ENCODE peak calls at places on chromosomes 6 and 20, in ten cellular contexts. X is sciatic nerve; W is mucosa of descending colon; U is smooth muscle cell of the brain vasculature; L is progenitor cell of endocrine pancreas; N is C1 segment of cervical spinal cord; H is activated T-cell treated with anti-CD3 and anti-CD28 coated beads, Interleukin-2, amount 50 U/mL, for 24 hours; R is right lobe of liver; J is AG08395; F is CD4-positive, alpha-beta memory T cell. C is an unnamed sample.

GRCh38 chr20:60238992-60239655 is 280.9 kb downstream of the CDH26 start:
- DNase-seq in X (no peak), W (no peak), U (no peak), L (no peak), N (no peak), H (no peak), R (no peak), J (no peak), F (no peak), C (no peak)

GRCh38 chr20:39137299-39137698 is 175.2 kb downstream of the DHX35 start:
- DNase-seq in X (no peak), W (no peak), U (no peak), L (no peak), N (no peak), H (no peak), R (no peak), J (no peak), F (no peak), C (no peak)

GRCh38 chr6:104226798-104227444 is 632.8 kb downstream of the HACE1 start:
- DNase-seq in X (no peak), W (no peak), U (no peak), L (no peak), N (no peak), H (no peak), R (peak), J (no peak), F (no peak), C (no peak)

GRCh38 chr6:141451508-141452353 is 681.0 kb upstream of the GJE1 start:
- DNase-seq in X (no peak), W (no peak), U (no peak), L (no peak), N (no peak), H (no peak), R (no peak), J (peak), F (no peak), C (no peak)

GRCh38 chr20:19382371-19382770 is 169.9 kb downstream of the SLC24A3 start:
- DNase-seq in X (no peak), W (no peak), U (no peak), L (no peak), N (no peak), H (no peak), R (no peak), J (no peak), F (no peak), C (no peak)

GRCh38 chr6:112330071-112330876 is 16.9 kb upstream of the RFPL4B start:
- DNase-seq in X (no peak), W (no peak), U (no peak), L (no peak), N (peak), H (no peak), R (no peak), J (peak), F (no peak), C (no peak)

GRCh38 chr6:107075951-107076381 is 39.3 kb downstream of the BEND3 start:
- DNase-seq in X (no peak), W (no peak), U (no peak), L (no peak), N (no peak), H (no peak), R (no peak), J (peak), F (no peak), C (no peak)

GRCh38 chr6:30647802-30648460 is 998 bp downstream of the C6orf136 start:
- DNase-seq in X (peak), W (no peak), U (no peak), L (no peak), N (no peak), H (no peak), R (no peak), J (no peak), F (no peak), C (no peak)

GRCh38 chr6:6588924-6589696 is 590 bp downstream of the LY86 start:
- DNase-seq in X (no peak), W (no peak), U (no peak), L (no peak), N (no peak), H (no peak), R (no peak), J (no peak), F (no peak), C (no peak)

GRCh38 chr6:16358531-16359138 is 120.2 kb downstream of the GMPR start:
- DNase-seq in X (no peak), W (peak), U (no peak), L (no peak), N (no peak), H (no peak), R (no peak), J (no peak), F (no peak), C (peak)

GRCh38 chr6:137968901-137969300 is 101.8 kb downstream of the TNFAIP3 start:
- DNase-seq in X (no peak), W (no peak), U (no peak), L (no peak), N (no peak), H (no peak), R (no peak), J (no peak), F (no peak), C (no peak)

GRCh38 chr20:38450412-38450975 is 15.4 kb upstream of the SNHG17 start:
- DNase-seq in X (no peak), W (no peak), U (no peak), L (no peak), N (no peak), H (no peak), R (no peak), J (no peak), F (no peak), C (no peak)

GRCh38 chr20:49290608-49291191 is 12.8 kb upstream of the ZNFX1 start:
- DNase-seq in X (no peak), W (no peak), U (no peak), L (no peak), N (no peak), H (no peak), R (no peak), J (no peak), F (no peak), C (no peak)

GRCh38 chr6:148192310-148192709 is 150.3 kb upstream of the SASH1 start:
- DNase-seq in X (no peak), W (peak), U (no peak), L (no peak), N (no peak), H (no peak), R (no peak), J (peak), F (no peak), C (no peak)

GRCh38 chr20:48771542-48771941 is 56.3 kb downstream of the PREX1 start:
- DNase-seq in X (no peak), W (no peak), U (no peak), L (no peak), N (no peak), H (no peak), R (no peak), J (peak), F (no peak), C (no peak)

GRCh38 chr20:7924692-7925091 is 15.6 kb downstream of the HAO1 start:
- DNase-seq in X (no peak), W (no peak), U (peak), L (no peak), N (no peak), H (no peak), R (no peak), J (peak), F (no peak), C (no peak)

GRCh38 chr6:15421945-15422733 is 176.3 kb downstream of the JARID2 start:
- DNase-seq in X (no peak), W (no peak), U (no peak), L (no peak), N (peak), H (no peak), R (no peak), J (no peak), F (no peak), C (no peak)

GRCh38 chr6:41786451-41787218 is 859 bp upstream of the TOMM6 start:
- DNase-seq in X (peak), W (peak), U (peak), L (peak), N (peak), H (peak), R (peak), J (peak), F (peak), C (peak)

GRCh38 chr6:152387091-152387490 is 250.1 kb downstream of the SYNE1 start:
- DNase-seq in X (no peak), W (no peak), U (no peak), L (no peak), N (no peak), H (no peak), R (no peak), J (no peak), F (no peak), C (no peak)

GRCh38 chr20:44026932-44027685 is 112.5 kb downstream of the TOX2 start:
- DNase-seq in X (peak), W (no peak), U (no peak), L (no peak), N (no peak), H (no peak), R (peak), J (peak), F (no peak), C (no peak)

GRCh38 chr6:44262467-44263356 is 2.6 kb downstream of the NFKBIE start:
- DNase-seq in X (no peak), W (no peak), U (no peak), L (no peak), N (no peak), H (no peak), R (no peak), J (no peak), F (peak), C (no peak)

GRCh38 chr6:117414770-117415169 is 11.0 kb downstream of the ROS1 start:
- DNase-seq in X (no peak), W (no peak), U (no peak), L (no peak), N (no peak), H (no peak), R (no peak), J (peak), F (no peak), C (no peak)

GRCh38 chr6:34236423-34237315 is at the start of gene HMGA1:
- DNase-seq in X (peak), W (peak), U (no peak), L (peak), N (peak), H (peak), R (peak), J (peak), F (peak), C (peak)

GRCh38 chr6:160430741-160431140 is 82.6 kb downstream of the SLC22A3 start:
- DNase-seq in X (no peak), W (no peak), U (no peak), L (no peak), N (no peak), H (no peak), R (no peak), J (no peak), F (no peak), C (no peak)

C was measured in H9.